ENCODE peak calls at places on chromosomes 11 and 22, in seven cellular contexts. Y is NT2/D1, A is PC-3, C is A549, O is lung, F is HepG2, I is neural progenitor cell. X is an unnamed sample. For H3K4me1, the result is how much of the 10 kb centered on the place peaks cover.

GRCh38 chr11:62595124-62595523 is 3.8 kb upstream of the TUT1 start:
- DNase-seq in Y (no peak), A (no peak), C (no peak), O (no peak), F (no peak), I (no peak), X (no peak)

GRCh38 chr22:45579306-45579705 is 76.6 kb downstream of the FBLN1 start:
- DNase-seq in Y (no peak), A (no peak), C (no peak), O (no peak), F (no peak), I (no peak), X (peak)

GRCh38 chr11:44247508-44247907 is 62.4 kb downstream of the ALX4 start:
- DNase-seq in Y (no peak), A (no peak), C (no peak), O (no peak), F (no peak), I (no peak), X (no peak)

GRCh38 chr22:37818397-37819099 is 4.6 kb upstream of the GALR3 start:
- DNase-seq in Y (no peak), A (no peak), C (no peak), O (peak), F (no peak), I (peak), X (peak)

GRCh38 chr11:77779935-77780334 is 40.6 kb downstream of the RSF1 start:
- DNase-seq in Y (peak), A (peak), C (no peak), O (no peak), F (peak), I (peak), X (peak)

GRCh38 chr22:21043856-21044535 is 1.8 kb upstream of the LRRC74B start:
- DNase-seq in Y (no peak), A (no peak), C (no peak), O (no peak), F (no peak), I (no peak), X (no peak)

GRCh38 chr11:68396526-68396925 is 64.0 kb upstream of the PPP6R3 start:
- DNase-seq in Y (no peak), A (no peak), C (no peak), O (no peak), F (no peak), I (no peak), X (no peak)

GRCh38 chr22:28208036-28208435 is 289.0 kb upstream of the PITPNB start:
- DNase-seq in Y (no peak), A (peak), C (no peak), O (no peak), F (no peak), I (no peak), X (no peak)

GRCh38 chr11:62974848-62975522 is 9.8 kb downstream of the SLC22A6 start:
- DNase-seq in Y (no peak), A (peak), C (peak), O (no peak), F (peak), I (peak), X (peak)

GRCh38 chr11:4539603-4540219 is 5.3 kb upstream of the OR52M1 start:
- DNase-seq in Y (peak), A (peak), C (peak), O (peak), F (peak), I (peak), X (peak)

GRCh38 chr11:8354622-8355417 is 91.1 kb upstream of the LMO1 start:
- DNase-seq in Y (no peak), A (peak), C (no peak), O (no peak), F (no peak), I (peak), X (no peak)

GRCh38 chr11:67615455-67616430 is 9.0 kb downstream of the NDUFV1 start:
- DNase-seq in Y (no peak), A (peak), C (peak), O (no peak), F (peak), I (peak), X (peak)

GRCh38 chr11:34299284-34299961 is 58.4 kb downstream of the ABTB2 start:
- DNase-seq in Y (no peak), A (no peak), C (no peak), O (no peak), F (no peak), I (peak), X (no peak)

GRCh38 chr11:133836076-133836548 is 9.2 kb downstream of the SPATA19 start:
- DNase-seq in Y (no peak), A (no peak), C (no peak), O (no peak), F (no peak), I (no peak), X (no peak)

GRCh38 chr11:67309661-67310061 is 6.3 kb downstream of the SSH3 start:
- DNase-seq in Y (no peak), A (no peak), C (no peak), O (no peak), F (no peak), I (no peak), X (no peak)

GRCh38 chr11:6742260-6742659 is 29.5 kb downstream of the OR2AG2 start:
- DNase-seq in Y (no peak), A (no peak), C (no peak), O (no peak), F (no peak), I (no peak), X (no peak)

DNA sequence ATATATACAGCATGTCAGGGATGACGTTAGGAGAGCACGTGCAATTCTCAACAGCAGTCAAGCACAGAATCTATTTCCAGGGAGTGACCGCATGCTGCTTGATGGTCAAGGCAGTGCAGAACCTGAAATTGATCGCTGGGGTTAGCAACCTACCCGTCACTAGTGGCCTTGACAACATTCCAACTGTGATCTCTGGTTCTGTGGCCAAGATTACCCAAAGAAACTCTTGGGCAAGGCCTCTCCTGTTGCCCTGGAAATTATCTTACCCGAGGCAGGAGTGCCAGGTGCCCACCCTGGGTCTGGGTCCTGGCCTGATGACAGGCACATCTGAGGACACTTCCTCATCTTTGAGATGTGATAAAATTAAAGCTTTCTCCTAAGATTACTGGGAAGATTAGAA is 2.2 kb downstream of the TM7SF2 start:
- DNase-seq in Y (no peak), A (no peak), C (no peak), O (no peak), F (no peak), I (no peak), X (no peak)
- H3K4me1 ChIP-seq in Y (under half), A (under half), C (under half), O (under half), F (under half), I (under half), X (under half)

DNA sequence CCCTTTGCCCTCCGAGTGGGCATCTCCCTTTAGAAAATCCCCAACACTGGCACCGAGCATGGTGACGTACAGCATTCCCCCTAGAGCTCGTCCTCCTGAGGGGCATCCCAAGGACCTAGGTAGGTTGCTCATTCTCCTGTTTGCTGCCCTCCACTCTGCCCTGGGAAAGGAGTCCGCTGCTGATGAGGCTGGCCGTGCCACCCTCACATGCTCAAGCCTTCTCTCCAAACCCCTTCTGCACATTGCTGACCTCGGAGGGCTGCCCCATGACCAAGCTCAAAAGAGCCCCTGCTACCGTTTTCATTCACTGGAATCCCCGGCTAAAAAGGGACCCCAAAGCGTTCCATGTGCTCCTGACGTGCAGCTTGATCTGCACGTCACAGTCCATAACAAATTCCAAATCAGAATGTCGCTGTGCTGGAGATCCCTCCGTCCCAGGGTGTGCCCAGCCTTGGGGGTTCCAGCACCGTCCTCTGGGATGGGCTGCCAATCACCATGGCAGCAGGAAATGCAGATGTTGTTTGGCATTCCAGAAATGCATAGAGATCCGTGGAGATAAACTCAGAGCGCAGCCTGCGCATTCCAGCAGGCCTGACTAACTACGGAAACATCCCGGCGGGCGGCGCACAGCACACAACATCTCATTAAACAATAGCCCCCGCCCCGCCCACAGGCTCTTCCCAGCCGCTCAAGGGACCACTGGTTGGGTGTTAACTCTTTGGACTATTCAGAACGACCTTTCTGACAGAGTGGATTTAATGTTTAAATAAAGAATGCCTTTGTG is 26.3 kb upstream of the GNB1L start:
- DNase-seq in Y (peak), A (peak), C (peak), O (peak), F (peak), I (peak), X (peak)
- H3K4me3 ChIP-seq in Y (peak), A (peak), C (peak), O (no peak), F (peak), I (peak), X (no peak)

DNA sequence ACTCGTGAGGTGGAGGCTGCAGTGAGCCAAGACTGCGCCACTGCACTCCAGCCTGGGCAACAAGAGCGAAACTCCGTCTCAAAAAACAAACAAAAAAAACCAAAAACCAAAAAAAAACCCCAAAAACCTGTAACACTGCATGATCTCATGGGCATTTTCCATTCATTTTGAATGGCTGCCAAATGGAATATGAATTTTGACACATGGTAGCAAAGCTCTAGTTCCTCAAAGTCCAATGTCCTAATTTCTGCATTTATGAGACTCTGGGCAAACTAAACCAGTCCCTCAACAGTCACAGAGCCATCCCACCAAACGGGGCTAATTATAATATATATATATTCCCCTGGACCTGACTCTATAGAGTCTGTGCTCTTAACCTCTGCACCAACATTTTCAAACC is 61.8 kb downstream of the SGSM3 start:
- DNase-seq in Y (no peak), A (no peak), C (no peak), O (no peak), F (no peak), I (no peak), X (no peak)
- H3K4me1 ChIP-seq in Y (under half), A (under half), C (under half), O (under half), F (under half), I (under half), X (under half)

GRCh38 chr11:70201876-70202861 is 927 bp upstream of the FADD start:
- DNase-seq in Y (no peak), A (no peak), C (no peak), O (no peak), F (no peak), I (no peak), X (no peak)
- H3K4me3 ChIP-seq in Y (peak), A (peak), C (peak), O (no peak), F (peak), I (peak), X (peak)

X was measured in hepatocyte.